ENCODE peak calls at places on chromosome 6, in nine cellular contexts. One of them, this sample, is unnamed.

GRCh38 chr6:50087231-50087954 is 37.7 kb upstream of the DEFB112 start:
- DNase-seq in ovary: no peak
- DNase-seq in NT2/D1: no peak
- DNase-seq in naive thymus-derived CD4-positive, alpha-beta T cell: no peak
- DNase-seq in CD8-positive, alpha-beta T cell: no peak
- DNase-seq in tibial nerve: no peak
- DNase-seq in tibial artery: no peak
- DNase-seq in CD8-positive, alpha-beta memory T cell: no peak
- DNase-seq in heart left ventricle: no peak
- DNase-seq in this sample: no peak

GRCh38 chr6:19320066-19320465 is 517.1 kb upstream of the ID4 start:
- DNase-seq in tibial nerve: no peak
- DNase-seq in CD8-positive, alpha-beta T cell: no peak
- DNase-seq in tibial artery: no peak
- DNase-seq in ovary: no peak
- DNase-seq in NT2/D1: no peak
- DNase-seq in CD8-positive, alpha-beta memory T cell: no peak
- DNase-seq in heart left ventricle: no peak
- DNase-seq in naive thymus-derived CD4-positive, alpha-beta T cell: no peak
- DNase-seq in this sample: no peak

GRCh38 chr6:25431642-25432307 is 152.6 kb downstream of the CARMIL1 start:
- DNase-seq in tibial artery: no peak
- DNase-seq in NT2/D1: no peak
- DNase-seq in CD8-positive, alpha-beta memory T cell: no peak
- DNase-seq in tibial nerve: no peak
- DNase-seq in heart left ventricle: no peak
- DNase-seq in naive thymus-derived CD4-positive, alpha-beta T cell: no peak
- DNase-seq in ovary: no peak
- DNase-seq in CD8-positive, alpha-beta T cell: no peak
- DNase-seq in this sample: no peak

GRCh38 chr6:83231146-83231545 is 38.0 kb downstream of the RWDD2A start:
- DNase-seq in CD8-positive, alpha-beta memory T cell: no peak
- DNase-seq in naive thymus-derived CD4-positive, alpha-beta T cell: no peak
- DNase-seq in heart left ventricle: no peak
- DNase-seq in ovary: no peak
- DNase-seq in tibial nerve: no peak
- DNase-seq in CD8-positive, alpha-beta T cell: no peak
- DNase-seq in tibial artery: no peak
- DNase-seq in NT2/D1: no peak
- DNase-seq in this sample: no peak

GRCh38 chr6:140101367-140101766 is 726.9 kb upstream of the CITED2 start:
- DNase-seq in naive thymus-derived CD4-positive, alpha-beta T cell: no peak
- DNase-seq in tibial artery: no peak
- DNase-seq in heart left ventricle: no peak
- DNase-seq in CD8-positive, alpha-beta memory T cell: no peak
- DNase-seq in ovary: no peak
- DNase-seq in CD8-positive, alpha-beta T cell: no peak
- DNase-seq in tibial nerve: no peak
- DNase-seq in NT2/D1: no peak
- DNase-seq in this sample: no peak

GRCh38 chr6:158744986-158745430 is 74.2 kb downstream of the EZR start:
- DNase-seq in tibial artery: no peak
- DNase-seq in heart left ventricle: no peak
- DNase-seq in CD8-positive, alpha-beta T cell: no peak
- DNase-seq in NT2/D1: no peak
- DNase-seq in CD8-positive, alpha-beta memory T cell: no peak
- DNase-seq in naive thymus-derived CD4-positive, alpha-beta T cell: no peak
- DNase-seq in tibial nerve: no peak
- DNase-seq in ovary: no peak
- DNase-seq in this sample: no peak

GRCh38 chr6:14423330-14423729 is 305.8 kb downstream of the CD83 start:
- DNase-seq in ovary: no peak
- DNase-seq in CD8-positive, alpha-beta memory T cell: no peak
- DNase-seq in tibial artery: no peak
- DNase-seq in CD8-positive, alpha-beta T cell: no peak
- DNase-seq in NT2/D1: no peak
- DNase-seq in tibial nerve: no peak
- DNase-seq in heart left ventricle: peak; percentile 51
- DNase-seq in naive thymus-derived CD4-positive, alpha-beta T cell: no peak
- DNase-seq in this sample: no peak

GRCh38 chr6:84466521-84466920 is 239.1 kb upstream of the CEP162 start:
- DNase-seq in heart left ventricle: no peak
- DNase-seq in CD8-positive, alpha-beta memory T cell: no peak
- DNase-seq in tibial artery: no peak
- DNase-seq in NT2/D1: no peak
- DNase-seq in naive thymus-derived CD4-positive, alpha-beta T cell: no peak
- DNase-seq in tibial nerve: no peak
- DNase-seq in CD8-positive, alpha-beta T cell: no peak
- DNase-seq in ovary: no peak
- DNase-seq in this sample: no peak

GRCh38 chr6:140316966-140317365 is 942.5 kb upstream of the CITED2 start:
- DNase-seq in CD8-positive, alpha-beta T cell: no peak
- DNase-seq in naive thymus-derived CD4-positive, alpha-beta T cell: no peak
- DNase-seq in heart left ventricle: no peak
- DNase-seq in ovary: no peak
- DNase-seq in tibial nerve: no peak
- DNase-seq in CD8-positive, alpha-beta memory T cell: no peak
- DNase-seq in tibial artery: no peak
- DNase-seq in NT2/D1: no peak
- DNase-seq in this sample: no peak

GRCh38 chr6:84635081-84635745 is 129.2 kb downstream of the TBX18 start:
- DNase-seq in tibial nerve: no peak
- DNase-seq in tibial artery: no peak
- DNase-seq in naive thymus-derived CD4-positive, alpha-beta T cell: no peak
- DNase-seq in CD8-positive, alpha-beta T cell: no peak
- DNase-seq in heart left ventricle: no peak
- DNase-seq in CD8-positive, alpha-beta memory T cell: no peak
- DNase-seq in ovary: no peak
- DNase-seq in NT2/D1: no peak
- DNase-seq in this sample: no peak

DNA sequence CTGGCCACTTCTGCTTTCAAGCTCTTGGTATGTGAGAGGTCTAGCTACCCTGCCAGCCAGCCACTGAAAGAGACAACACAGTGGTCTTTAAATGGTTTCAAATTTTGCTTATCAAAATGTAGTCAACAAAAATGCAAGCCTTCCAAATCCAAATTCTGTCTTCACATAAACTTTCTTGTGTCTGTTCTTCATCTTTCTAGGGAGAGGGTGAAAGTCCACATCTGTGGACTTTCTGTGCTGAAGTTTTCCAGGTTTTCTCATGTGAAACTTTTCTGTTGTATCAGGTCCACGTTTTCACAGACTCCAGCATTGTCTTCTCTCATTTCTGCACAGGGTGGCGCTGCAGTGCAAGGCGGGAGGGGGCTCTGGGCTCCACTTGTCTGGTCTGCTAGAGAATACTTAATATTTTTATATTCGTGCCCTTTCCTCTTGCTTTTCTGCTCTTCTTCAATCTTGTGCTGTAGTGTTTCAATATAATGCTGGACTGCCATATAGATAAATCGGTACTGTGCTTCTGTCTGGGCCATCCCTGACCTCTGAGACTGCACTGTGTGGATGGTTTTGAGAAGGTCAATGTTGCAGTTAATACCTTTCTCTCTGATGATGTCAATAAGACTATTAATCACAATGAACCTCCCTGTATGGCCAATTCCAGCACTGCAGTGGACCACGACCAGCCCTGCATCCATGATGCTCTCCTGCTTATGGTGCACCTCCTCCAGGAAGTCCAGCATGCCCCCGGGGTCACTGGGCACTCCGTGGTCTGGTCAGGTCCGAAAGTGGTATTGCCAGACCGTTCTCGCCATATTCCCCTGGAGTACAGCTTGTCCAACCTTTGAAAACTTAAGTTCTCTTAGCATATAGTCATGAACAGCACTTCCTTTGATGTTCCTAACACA is 161.6 kb upstream of the TNFAIP3 start:
- DNase-seq in naive thymus-derived CD4-positive, alpha-beta T cell: peak; percentile 60
- DNase-seq in CD8-positive, alpha-beta T cell: peak; percentile 63
- DNase-seq in CD8-positive, alpha-beta memory T cell: peak; percentile 64
- DNase-seq in heart left ventricle: peak; percentile 47
- DNase-seq in ovary: peak; percentile 88
- DNase-seq in tibial artery: peak; percentile 72
- DNase-seq in NT2/D1: peak; percentile 16
- DNase-seq in tibial nerve: peak; percentile 84
- DNase-seq in this sample: peak; percentile 72
- H3K4me1 ChIP-seq in naive thymus-derived CD4-positive, alpha-beta T cell: peaks cover 22% of the 10 kb centered on the region
- H3K4me1 ChIP-seq in CD8-positive, alpha-beta T cell: peaks cover 34% of the 10 kb centered on the region
- H3K4me1 ChIP-seq in CD8-positive, alpha-beta memory T cell: peaks cover 44% of the 10 kb centered on the region
- H3K4me1 ChIP-seq in heart left ventricle: peaks cover 30% of the 10 kb centered on the region
- H3K4me1 ChIP-seq in ovary: peaks cover 23% of the 10 kb centered on the region
- H3K4me1 ChIP-seq in tibial artery: no peaks in the 10 kb centered on the region
- H3K4me1 ChIP-seq in NT2/D1: no peaks in the 10 kb centered on the region
- H3K4me1 ChIP-seq in tibial nerve: peaks cover 8% of the 10 kb centered on the region
- H3K4me1 ChIP-seq in this sample: peaks cover 16% of the 10 kb centered on the region

GRCh38 chr6:163525926-163526325 is 111.4 kb downstream of the QKI start:
- DNase-seq in CD8-positive, alpha-beta memory T cell: no peak
- DNase-seq in naive thymus-derived CD4-positive, alpha-beta T cell: no peak
- DNase-seq in ovary: no peak
- DNase-seq in CD8-positive, alpha-beta T cell: no peak
- DNase-seq in tibial artery: no peak
- DNase-seq in NT2/D1: no peak
- DNase-seq in tibial nerve: no peak
- DNase-seq in heart left ventricle: no peak
- DNase-seq in this sample: no peak
- H3K4me1 ChIP-seq in CD8-positive, alpha-beta memory T cell: peaks cover 4% of the 10 kb centered on the region
- H3K4me1 ChIP-seq in naive thymus-derived CD4-positive, alpha-beta T cell: peaks cover 2% of the 10 kb centered on the region
- H3K4me1 ChIP-seq in ovary: peaks cover 6% of the 10 kb centered on the region
- H3K4me1 ChIP-seq in CD8-positive, alpha-beta T cell: no peaks in the 10 kb centered on the region
- H3K4me1 ChIP-seq in tibial artery: peaks cover 16% of the 10 kb centered on the region
- H3K4me1 ChIP-seq in NT2/D1: no peaks in the 10 kb centered on the region
- H3K4me1 ChIP-seq in tibial nerve: peaks cover 19% of the 10 kb centered on the region
- H3K4me1 ChIP-seq in heart left ventricle: peaks cover 99% of the 10 kb centered on the region
- H3K4me1 ChIP-seq in this sample: peaks cover 55% of the 10 kb centered on the region

DNA sequence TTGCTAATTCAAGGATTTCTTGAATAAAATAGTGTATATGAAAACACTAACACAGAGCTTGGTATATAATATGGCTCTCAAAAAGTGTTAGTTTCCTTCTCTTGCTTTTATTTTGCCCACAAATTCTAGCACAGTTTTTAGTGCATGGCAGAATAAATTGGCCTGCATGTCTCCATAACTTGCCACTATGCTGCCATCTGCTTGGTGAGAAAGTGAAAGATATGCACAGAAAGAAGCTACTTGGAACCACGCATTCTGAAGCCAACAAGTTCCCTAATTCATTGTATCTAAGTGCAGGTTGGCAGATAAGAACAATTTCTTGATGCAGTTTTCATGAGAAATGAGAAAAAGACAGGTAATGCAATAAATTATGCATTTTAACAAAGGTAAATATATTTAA is 101.2 kb downstream of the EPHA7 start:
- DNase-seq in tibial nerve: no peak
- DNase-seq in heart left ventricle: no peak
- DNase-seq in tibial artery: no peak
- DNase-seq in CD8-positive, alpha-beta T cell: no peak
- DNase-seq in NT2/D1: no peak
- DNase-seq in ovary: no peak
- DNase-seq in CD8-positive, alpha-beta memory T cell: no peak
- DNase-seq in naive thymus-derived CD4-positive, alpha-beta T cell: no peak
- DNase-seq in this sample: no peak
- H3K4me1 ChIP-seq in tibial nerve: no peaks in the 10 kb centered on the region
- H3K4me1 ChIP-seq in heart left ventricle: no peaks in the 10 kb centered on the region
- H3K4me1 ChIP-seq in tibial artery: no peaks in the 10 kb centered on the region
- H3K4me1 ChIP-seq in CD8-positive, alpha-beta T cell: no peaks in the 10 kb centered on the region
- H3K4me1 ChIP-seq in NT2/D1: no peaks in the 10 kb centered on the region
- H3K4me1 ChIP-seq in ovary: no peaks in the 10 kb centered on the region
- H3K4me1 ChIP-seq in CD8-positive, alpha-beta memory T cell: no peaks in the 10 kb centered on the region
- H3K4me1 ChIP-seq in naive thymus-derived CD4-positive, alpha-beta T cell: no peaks in the 10 kb centered on the region
- H3K4me1 ChIP-seq in this sample: no peaks in the 10 kb centered on the region

GRCh38 chr6:36930483-36930882 is 24.1 kb upstream of the PI16 start:
- DNase-seq in CD8-positive, alpha-beta T cell: no peak
- DNase-seq in tibial nerve: no peak
- DNase-seq in NT2/D1: no peak
- DNase-seq in CD8-positive, alpha-beta memory T cell: no peak
- DNase-seq in naive thymus-derived CD4-positive, alpha-beta T cell: no peak
- DNase-seq in tibial artery: no peak
- DNase-seq in heart left ventricle: no peak
- DNase-seq in ovary: no peak
- DNase-seq in this sample: no peak
- H3K4me1 ChIP-seq in CD8-positive, alpha-beta T cell: no peaks in the 10 kb centered on the region
- H3K4me1 ChIP-seq in tibial nerve: peaks cover 5% of the 10 kb centered on the region
- H3K4me1 ChIP-seq in NT2/D1: peaks cover 2% of the 10 kb centered on the region
- H3K4me1 ChIP-seq in CD8-positive, alpha-beta memory T cell: no peaks in the 10 kb centered on the region
- H3K4me1 ChIP-seq in naive thymus-derived CD4-positive, alpha-beta T cell: no peaks in the 10 kb centered on the region
- H3K4me1 ChIP-seq in tibial artery: peaks cover 12% of the 10 kb centered on the region
- H3K4me1 ChIP-seq in heart left ventricle: peaks cover 21% of the 10 kb centered on the region
- H3K4me1 ChIP-seq in ovary: peaks cover 16% of the 10 kb centered on the region
- H3K4me1 ChIP-seq in this sample: peaks cover 25% of the 10 kb centered on the region

GRCh38 chr6:129678463-129678862 is 31.5 kb downstream of the ARHGAP18 start:
- DNase-seq in heart left ventricle: no peak
- DNase-seq in CD8-positive, alpha-beta memory T cell: no peak
- DNase-seq in ovary: no peak
- DNase-seq in tibial artery: no peak
- DNase-seq in tibial nerve: no peak
- DNase-seq in NT2/D1: no peak
- DNase-seq in CD8-positive, alpha-beta T cell: no peak
- DNase-seq in naive thymus-derived CD4-positive, alpha-beta T cell: no peak
- DNase-seq in this sample: no peak

GRCh38 chr6:129677634-129678325 is 32.2 kb downstream of the ARHGAP18 start:
- DNase-seq in naive thymus-derived CD4-positive, alpha-beta T cell: no peak
- DNase-seq in NT2/D1: no peak
- DNase-seq in CD8-positive, alpha-beta T cell: no peak
- DNase-seq in tibial artery: no peak
- DNase-seq in ovary: no peak
- DNase-seq in tibial nerve: no peak
- DNase-seq in heart left ventricle: no peak
- DNase-seq in CD8-positive, alpha-beta memory T cell: no peak
- DNase-seq in this sample: no peak

GRCh38 chr6:129679758-129680157 is 30.2 kb downstream of the ARHGAP18 start:
- DNase-seq in CD8-positive, alpha-beta memory T cell: no peak
- DNase-seq in ovary: no peak
- DNase-seq in heart left ventricle: no peak
- DNase-seq in CD8-positive, alpha-beta T cell: no peak
- DNase-seq in NT2/D1: no peak
- DNase-seq in naive thymus-derived CD4-positive, alpha-beta T cell: no peak
- DNase-seq in tibial nerve: no peak
- DNase-seq in tibial artery: no peak
- DNase-seq in this sample: no peak

GRCh38 chr6:129679250-129679649 is 30.7 kb downstream of the ARHGAP18 start:
- DNase-seq in ovary: no peak
- DNase-seq in CD8-positive, alpha-beta T cell: no peak
- DNase-seq in tibial nerve: no peak
- DNase-seq in NT2/D1: no peak
- DNase-seq in tibial artery: no peak
- DNase-seq in CD8-positive, alpha-beta memory T cell: no peak
- DNase-seq in heart left ventricle: no peak
- DNase-seq in naive thymus-derived CD4-positive, alpha-beta T cell: no peak
- DNase-seq in this sample: no peak

GRCh38 chr6:129680633-129681032 is 29.3 kb downstream of the ARHGAP18 start:
- DNase-seq in NT2/D1: no peak
- DNase-seq in tibial artery: no peak
- DNase-seq in CD8-positive, alpha-beta T cell: no peak
- DNase-seq in ovary: no peak
- DNase-seq in heart left ventricle: no peak
- DNase-seq in CD8-positive, alpha-beta memory T cell: no peak
- DNase-seq in tibial nerve: no peak
- DNase-seq in naive thymus-derived CD4-positive, alpha-beta T cell: no peak
- DNase-seq in this sample: no peak
- H3K4me1 ChIP-seq in NT2/D1: peaks cover 3% of the 10 kb centered on the region
- H3K4me1 ChIP-seq in tibial artery: peaks cover 8% of the 10 kb centered on the region
- H3K4me1 ChIP-seq in CD8-positive, alpha-beta T cell: peaks cover 18% of the 10 kb centered on the region
- H3K4me1 ChIP-seq in ovary: no peaks in the 10 kb centered on the region
- H3K4me1 ChIP-seq in heart left ventricle: peaks cover 18% of the 10 kb centered on the region
- H3K4me1 ChIP-seq in CD8-positive, alpha-beta memory T cell: peaks cover 24% of the 10 kb centered on the region
- H3K4me1 ChIP-seq in tibial nerve: peaks cover 27% of the 10 kb centered on the region
- H3K4me1 ChIP-seq in naive thymus-derived CD4-positive, alpha-beta T cell: peaks cover 13% of the 10 kb centered on the region
- H3K4me1 ChIP-seq in this sample: peaks cover 74% of the 10 kb centered on the region

GRCh38 chr6:37142047-37142614 is 27.8 kb upstream of the PIM1 start:
- DNase-seq in CD8-positive, alpha-beta memory T cell: no peak
- DNase-seq in naive thymus-derived CD4-positive, alpha-beta T cell: no peak
- DNase-seq in CD8-positive, alpha-beta T cell: no peak
- DNase-seq in tibial artery: no peak
- DNase-seq in ovary: no peak
- DNase-seq in NT2/D1: no peak
- DNase-seq in tibial nerve: no peak
- DNase-seq in heart left ventricle: no peak
- DNase-seq in this sample: no peak
- H3K4me1 ChIP-seq in CD8-positive, alpha-beta memory T cell: peaks cover 7% of the 10 kb centered on the region
- H3K4me1 ChIP-seq in naive thymus-derived CD4-positive, alpha-beta T cell: no peaks in the 10 kb centered on the region
- H3K4me1 ChIP-seq in CD8-positive, alpha-beta T cell: no peaks in the 10 kb centered on the region
- H3K4me1 ChIP-seq in tibial artery: peaks cover 14% of the 10 kb centered on the region
- H3K4me1 ChIP-seq in ovary: peaks cover 10% of the 10 kb centered on the region
- H3K4me1 ChIP-seq in NT2/D1: peaks cover 3% of the 10 kb centered on the region
- H3K4me1 ChIP-seq in tibial nerve: no peaks in the 10 kb centered on the region
- H3K4me1 ChIP-seq in heart left ventricle: peaks cover 7% of the 10 kb centered on the region
- H3K4me1 ChIP-seq in this sample: peaks cover 12% of the 10 kb centered on the region